ENCODE peak calls at places on chromosomes 12 and 14, in six cellular contexts. W, Y, G, T, K and U are unnamed samples.

GRCh38 chr12:132393245-132393795 is 63.9 kb upstream of the GALNT9 start:
- DNase-seq in W (no peak), Y (peak), G (no peak), T (peak), K (no peak), U (peak)

GRCh38 chr12:1936406-1937320 is 18.2 kb upstream of the CACNA2D4 start:
- DNase-seq in W (peak), Y (peak), G (no peak), T (no peak), K (peak), U (no peak)

GRCh38 chr14:75286313-75286712 is 7.7 kb downstream of the FOS start:
- DNase-seq in W (no peak), Y (no peak), G (no peak), T (no peak), K (no peak), U (no peak)

GRCh38 chr14:36408388-36408787 is 88.0 kb upstream of the MBIP start:
- DNase-seq in W (no peak), Y (peak), G (no peak), T (no peak), K (no peak), U (no peak)

GRCh38 chr12:12705833-12706520 is 10.0 kb upstream of the GPR19 start:
- DNase-seq in W (no peak), Y (no peak), G (no peak), T (no peak), K (no peak), U (no peak)

GRCh38 chr14:104120281-104120741 is 18.1 kb upstream of the KIF26A start:
- DNase-seq in W (no peak), Y (no peak), G (no peak), T (no peak), K (no peak), U (no peak)

GRCh38 chr12:121240484-121241202 is 30.7 kb downstream of the P2RX4 start:
- DNase-seq in W (peak), Y (no peak), G (peak), T (no peak), K (peak), U (no peak)

GRCh38 chr14:73526036-73526984 is 10.6 kb upstream of the ACOT1 start:
- DNase-seq in W (peak), Y (peak), G (no peak), T (no peak), K (no peak), U (no peak)

GRCh38 chr14:99647407-99647806 is 2.5 kb downstream of the HHIPL1 start:
- DNase-seq in W (no peak), Y (no peak), G (no peak), T (no peak), K (no peak), U (no peak)

GRCh38 chr12:10968765-10969456 is 17.8 kb downstream of the TAS2R50 start:
- DNase-seq in W (peak), Y (peak), G (no peak), T (no peak), K (peak), U (no peak)

GRCh38 chr12:54935235-54935951 is 49.2 kb downstream of the TESPA1 start:
- DNase-seq in W (peak), Y (peak), G (no peak), T (peak), K (peak), U (peak)

GRCh38 chr12:98745578-98746391 is 100.7 kb downstream of the APAF1 start:
- DNase-seq in W (peak), Y (no peak), G (peak), T (peak), K (peak), U (no peak)

GRCh38 chr14:103696466-103697071 is 18.7 kb downstream of the XRCC3 start:
- DNase-seq in W (peak), Y (no peak), G (no peak), T (no peak), K (peak), U (no peak)

GRCh38 chr12:108642899-108643654 is 9.4 kb upstream of the SELPLG start:
- DNase-seq in W (no peak), Y (no peak), G (no peak), T (no peak), K (no peak), U (no peak)

GRCh38 chr12:31368666-31369361 is 42.9 kb upstream of the SINHCAF start:
- DNase-seq in W (no peak), Y (no peak), G (no peak), T (peak), K (no peak), U (no peak)

GRCh38 chr12:109716512-109717389 is 3.1 kb downstream of the FAM222A start:
- DNase-seq in W (peak), Y (peak), G (no peak), T (no peak), K (peak), U (no peak)

GRCh38 chr14:101960225-101960624 is 4.1 kb upstream of the DYNC1H1 start:
- DNase-seq in W (no peak), Y (no peak), G (no peak), T (no peak), K (no peak), U (no peak)

GRCh38 chr12:78863482-78864427 is 819 bp upstream of the SYT1 start:
- DNase-seq in W (peak), Y (peak), G (no peak), T (peak), K (peak), U (peak)

GRCh38 chr12:66387067-66387466 is 84.8 kb downstream of the HELB start:
- DNase-seq in W (peak), Y (no peak), G (no peak), T (no peak), K (no peak), U (no peak)

GRCh38 chr14:68612049-68612448 is 180.8 kb downstream of the ZFP36L1 start:
- DNase-seq in W (peak), Y (no peak), G (no peak), T (no peak), K (no peak), U (no peak)

GRCh38 chr14:37253905-37254304 is 56.2 kb downstream of the MIPOL1 start:
- DNase-seq in W (peak), Y (peak), G (no peak), T (peak), K (peak), U (no peak)

GRCh38 chr14:92495041-92495440 is 18.5 kb upstream of the RIN3 start:
- DNase-seq in W (peak), Y (peak), G (no peak), T (no peak), K (no peak), U (no peak)

GRCh38 chr12:38689704-38690103 is 215.7 kb downstream of the CPNE8 start:
- DNase-seq in W (peak), Y (peak), G (no peak), T (no peak), K (peak), U (no peak)

GRCh38 chr12:10175849-10176641 is 2.8 kb upstream of the TMEM52B start:
- DNase-seq in W (no peak), Y (peak), G (no peak), T (no peak), K (no peak), U (no peak)

GRCh38 chr14:89340200-89340667 is 76.8 kb downstream of the FOXN3 start:
- DNase-seq in W (peak), Y (peak), G (no peak), T (no peak), K (no peak), U (no peak)

GRCh38 chr12:103725398-103725797 is 115.6 kb downstream of the NT5DC3 start:
- DNase-seq in W (no peak), Y (no peak), G (no peak), T (no peak), K (no peak), U (no peak)

GRCh38 chr12:108907861-108908302 is 28.0 kb downstream of the DAO start:
- DNase-seq in W (peak), Y (no peak), G (no peak), T (peak), K (peak), U (peak)

GRCh38 chr12:49565119-49565955 is 2.6 kb downstream of the MCRS1 start:
- DNase-seq in W (no peak), Y (no peak), G (no peak), T (no peak), K (no peak), U (no peak)

GRCh38 chr12:46702581-46703344 is 123.0 kb downstream of the SLC38A4 start:
- DNase-seq in W (peak), Y (peak), G (no peak), T (no peak), K (no peak), U (no peak)

GRCh38 chr14:61695695-61696527 is 598 bp downstream of the HIF1A start:
- DNase-seq in W (peak), Y (peak), G (peak), T (peak), K (peak), U (peak)

GRCh38 chr14:29925106-29925722 is 2.4 kb downstream of the PRKD1 start:
- DNase-seq in W (peak), Y (no peak), G (no peak), T (no peak), K (peak), U (no peak)

GRCh38 chr12:95224202-95225170 is 6.9 kb downstream of the VEZT start:
- DNase-seq in W (peak), Y (peak), G (no peak), T (no peak), K (peak), U (no peak)

GRCh38 chr12:39006286-39006685 is 100.9 kb upstream of the CPNE8 start:
- DNase-seq in W (no peak), Y (no peak), G (no peak), T (no peak), K (no peak), U (no peak)